ENCODE peak calls at places on chromosome 21, in six cellular contexts. U is NCI-H1105 treated with DMSO at 0.1 percent for 48 hours; S is neural crest cell; R is activated T-cell treated with anti-CD3 and anti-CD28 coated beads, Interleukin-2, amount 50 U/mL, for 48 hours; W is lower lobe of right lung; G is naive thymus-derived CD8-positive, alpha-beta T cell. O is an unnamed sample.

GRCh38 chr21:45016031-45016430 is 58.3 kb upstream of the ADARB1 start:
- DNase-seq in U (no peak), R (no peak), S (no peak), W (no peak), G (no peak), O (no peak)

GRCh38 chr21:46096596-46096981 is 1.3 kb upstream of the COL6A2 start:
- DNase-seq in U (no peak), S (no peak), R (peak), W (no peak), G (no peak), O (no peak)

GRCh38 chr21:42681296-42682206 is 28.1 kb downstream of the PDE9A start:
- DNase-seq in S (no peak), U (no peak), R (peak), G (no peak), W (no peak), O (no peak)

GRCh38 chr21:29523646-29524045 is 224.9 kb downstream of the BACH1 start:
- DNase-seq in G (no peak), W (no peak), S (no peak), R (no peak), U (no peak), O (no peak)

GRCh38 chr21:46394819-46395152 is 63.9 kb upstream of the DIP2A start:
- DNase-seq in G (no peak), S (no peak), W (no peak), U (no peak), R (no peak), O (no peak)

GRCh38 chr21:15003463-15004135 is 61.2 kb downstream of the NRIP1 start:
- DNase-seq in R (no peak), W (no peak), U (peak), S (no peak), G (no peak), O (no peak)

GRCh38 chr21:34348890-34349519 is 14.8 kb upstream of the KCNE2 start:
- DNase-seq in G (no peak), S (no peak), U (no peak), W (no peak), R (no peak), O (no peak)

GRCh38 chr21:17466166-17466565 is 46.7 kb upstream of the CXADR start:
- DNase-seq in S (no peak), G (no peak), R (no peak), W (no peak), U (no peak), O (no peak)

GRCh38 chr21:46469275-46469674 is 10.6 kb downstream of the DIP2A start:
- DNase-seq in R (no peak), G (no peak), U (no peak), W (no peak), S (no peak), O (no peak)

GRCh38 chr21:42592156-42592820 is 61.1 kb upstream of the PDE9A start:
- DNase-seq in R (no peak), S (no peak), G (no peak), W (no peak), U (no peak), O (no peak)

GRCh38 chr21:36981977-36982700 is 15.7 kb upstream of the HLCS start:
- DNase-seq in S (no peak), R (no peak), U (no peak), G (no peak), W (no peak), O (no peak)

GRCh38 chr21:36430841-36431240 is 45.6 kb downstream of the CHAF1B start:
- DNase-seq in G (no peak), R (no peak), W (no peak), U (no peak), S (no peak), O (no peak)

GRCh38 chr21:16954787-16955186 is 558.1 kb upstream of the CXADR start:
- DNase-seq in G (no peak), W (no peak), S (no peak), R (no peak), U (no peak), O (no peak)

GRCh38 chr21:41671859-41672542 is 94.9 kb downstream of the RIPK4 start:
- DNase-seq in S (no peak), U (no peak), W (no peak), R (no peak), G (no peak), O (no peak)

GRCh38 chr21:31416465-31416864 is 72.4 kb upstream of the TIAM1 start:
- DNase-seq in G (no peak), W (no peak), R (no peak), U (no peak), S (no peak), O (no peak)

GRCh38 chr21:28605138-28605537 is 387.5 kb downstream of the LTN1 start:
- DNase-seq in G (no peak), U (no peak), W (no peak), R (no peak), S (no peak), O (no peak)

GRCh38 chr21:41684381-41685245 is 82.2 kb downstream of the RIPK4 start:
- DNase-seq in G (no peak), R (no peak), U (no peak), W (no peak), S (no peak), O (no peak)

GRCh38 chr21:21232320-21232719 is 234.1 kb downstream of the NCAM2 start:
- DNase-seq in U (peak), S (no peak), R (no peak), G (no peak), W (no peak), O (no peak)

GRCh38 chr21:24583473-24583872 is 1023.8 kb downstream of the MRPL39 start:
- DNase-seq in W (no peak), R (no peak), S (no peak), G (no peak), U (no peak), O (no peak)

GRCh38 chr21:46355161-46356004 is 31.4 kb downstream of the PCNT start:
- DNase-seq in U (no peak), G (peak), S (no peak), R (peak), W (no peak), O (no peak)

GRCh38 chr21:29075706-29076447 is 2.4 kb upstream of the CCT8 start:
- DNase-seq in G (no peak), R (no peak), S (no peak), U (no peak), W (no peak), O (no peak)

GRCh38 chr21:30579351-30579750 is 10.8 kb downstream of the KRTAP22-2 start:
- DNase-seq in W (no peak), R (no peak), U (no peak), G (no peak), S (no peak), O (no peak)